ENCODE peak calls at places on chromosomes 13 and 19, in ten cellular contexts. U is PC-9, K is hepatocyte, E is PC-3, D is MM.1S, J is GM23248, X is HCT116, F is GM23338, B is OCI-LY7, L is SK-N-SH. S is an unnamed sample. For H3K4me1 and H3K9me2, the result is how much of the 10 kb centered on the place peaks cover.

GRCh38 chr13:69683921-69684663 is 423.5 kb upstream of the ATXN8OS start:
- DNase-seq in J (no peak), B (no peak), F (no peak), D (peak), X (no peak), U (no peak), L (no peak), K (peak), E (no peak), S (no peak)

GRCh38 chr19:58407658-58408151 is 744 bp upstream of the ZNF584 start:
- DNase-seq in U (no peak), L (no peak), K (peak), D (no peak), X (no peak), B (no peak), E (no peak), F (peak), J (peak), S (no peak)

GRCh38 chr19:48271531-48272151 is 1.8 kb downstream of the ZNF114 start:
- DNase-seq in D (no peak), E (peak), B (peak), L (peak), U (peak), K (peak), J (peak), F (peak), X (no peak), S (no peak)

GRCh38 chr19:17076539-17076919 is 952 bp downstream of the MYO9B start:
- DNase-seq in U (no peak), F (peak), D (no peak), E (peak), B (peak), X (no peak), L (no peak), J (peak), K (no peak), S (peak)

GRCh38 chr13:94246495-94246894 is 233.0 kb downstream of the DCT start:
- DNase-seq in E (no peak), K (no peak), J (no peak), F (no peak), D (no peak), B (no peak), U (no peak), X (no peak), L (no peak), S (no peak)

GRCh38 chr13:43484432-43485225 is 302.1 kb downstream of the ENOX1 start:
- DNase-seq in U (no peak), E (no peak), F (no peak), X (no peak), K (no peak), J (no peak), D (no peak), B (no peak), L (no peak), S (no peak)

GRCh38 chr19:6865849-6866248 is 21.5 kb upstream of the ADGRE1 start:
- DNase-seq in D (no peak), L (no peak), B (no peak), F (no peak), J (no peak), X (no peak), E (no peak), K (no peak), U (no peak), S (no peak)

GRCh38 chr13:44927953-44928352 is 61.3 kb downstream of the NUFIP1 start:
- DNase-seq in X (no peak), B (no peak), J (no peak), U (no peak), E (no peak), K (peak), D (no peak), L (no peak), F (no peak), S (no peak)

DNA sequence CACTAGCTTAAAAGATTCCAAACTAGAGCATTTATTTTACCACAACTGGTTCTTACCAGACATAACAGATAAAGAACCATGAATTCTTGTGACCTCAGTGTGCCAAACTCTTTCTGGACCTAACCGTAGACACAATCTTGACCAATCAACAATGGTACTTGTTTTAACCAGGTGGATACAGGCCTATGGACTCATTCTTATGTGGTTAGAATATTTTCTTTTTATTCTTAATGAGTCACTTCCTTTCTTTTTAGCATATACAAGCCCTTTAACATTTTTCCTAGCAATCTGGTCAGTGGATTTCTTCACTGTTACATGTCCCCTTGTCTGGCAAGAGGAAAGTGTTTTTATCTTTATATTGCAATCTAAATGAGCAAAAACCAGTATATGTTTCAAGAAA is 792.1 kb upstream of the SPRY2 start:
- DNase-seq in K (no peak), J (no peak), B (no peak), F (no peak), L (no peak), E (peak), D (no peak), U (no peak), X (no peak), S (no peak)
- H3K4me2 ChIP-seq in K (no peak), J (no peak), B (no peak), F (no peak), L (no peak), E (no peak), D (no peak), U (no peak), X (no peak), S (no peak)

GRCh38 chr19:16076958-16077611 is 790 bp downstream of the TPM4 start:
- DNase-seq in K (peak), F (peak), X (no peak), E (no peak), L (peak), J (peak), D (peak), U (no peak), B (peak), S (peak)

GRCh38 chr19:16078311-16078758 is 2.0 kb downstream of the TPM4 start:
- DNase-seq in F (no peak), D (peak), K (no peak), U (no peak), X (no peak), J (peak), L (no peak), B (peak), E (peak), S (peak)

GRCh38 chr19:16074488-16075365 is 1.6 kb upstream of the TPM4 start:
- DNase-seq in K (no peak), J (no peak), U (no peak), E (no peak), B (no peak), F (no peak), X (no peak), D (no peak), L (no peak), S (no peak)

GRCh38 chr19:16075430-16076153 is 703 bp upstream of the TPM4 start:
- DNase-seq in F (no peak), U (no peak), E (no peak), B (no peak), J (no peak), X (no peak), K (no peak), D (no peak), L (no peak), S (no peak)

GRCh38 chr19:16076154-16076957 is at the start of gene TPM4:
- DNase-seq in U (peak), E (no peak), K (peak), J (peak), D (peak), L (peak), X (peak), F (peak), B (peak), S (peak)
- H3K4me1 ChIP-seq in U (under half), E (under half), K (under half), J (under half), D (under half), L (under half), X (under half), F (under half), B (half or more), S (under half)

GRCh38 chr13:63414247-63414646 is 1998.6 kb upstream of the PCDH20 start:
- DNase-seq in J (no peak), U (no peak), E (no peak), K (no peak), L (no peak), B (no peak), D (no peak), F (no peak), X (no peak), S (no peak)
- H3K9me2 ChIP-seq in J (under half), U (under half), E (under half), K (under half), L (under half), B (under half), D (under half), F (under half), X (under half), S (under half)

GRCh38 chr19:39150235-39150634 is 24.6 kb downstream of the PAK4 start:
- DNase-seq in D (no peak), U (no peak), K (no peak), X (no peak), E (no peak), L (no peak), B (no peak), F (no peak), J (no peak), S (no peak)

GRCh38 chr19:39148939-39149529 is 23.4 kb downstream of the PAK4 start:
- DNase-seq in E (no peak), D (no peak), F (no peak), J (no peak), X (no peak), B (no peak), U (no peak), L (no peak), K (no peak), S (no peak)

GRCh38 chr19:39150807-39151206 is 25.2 kb downstream of the PAK4 start:
- DNase-seq in K (no peak), D (no peak), E (no peak), U (no peak), F (no peak), J (no peak), L (no peak), B (no peak), X (no peak), S (no peak)

GRCh38 chr19:39152066-39152465 is 26.5 kb downstream of the PAK4 start:
- DNase-seq in X (no peak), D (no peak), J (peak), E (no peak), F (no peak), U (no peak), L (no peak), K (no peak), B (no peak), S (no peak)

GRCh38 chr19:39151209-39151608 is 25.6 kb downstream of the PAK4 start:
- DNase-seq in E (no peak), X (no peak), J (no peak), U (no peak), L (no peak), F (no peak), K (no peak), B (no peak), D (no peak), S (no peak)
- H3K4me2 ChIP-seq in E (no peak), X (no peak), J (no peak), U (no peak), L (no peak), F (no peak), K (no peak), B (no peak), D (no peak), S (no peak)

GRCh38 chr19:18430417-18431144 is 7.4 kb downstream of the ISYNA1 start:
- DNase-seq in J (no peak), D (no peak), F (no peak), B (no peak), E (no peak), L (no peak), U (no peak), K (no peak), X (no peak), S (no peak)

GRCh38 chr19:18429717-18430416 is 8.1 kb downstream of the ISYNA1 start:
- DNase-seq in E (no peak), X (no peak), K (no peak), B (no peak), D (no peak), U (no peak), L (no peak), F (no peak), J (no peak), S (peak)

GRCh38 chr19:18428173-18428836 is 9.1 kb downstream of the SSBP4 start:
- DNase-seq in F (no peak), B (no peak), D (no peak), J (no peak), X (no peak), L (no peak), U (no peak), E (no peak), K (no peak), S (no peak)

GRCh38 chr19:18427752-18428131 is 8.5 kb downstream of the SSBP4 start:
- DNase-seq in J (no peak), B (no peak), X (no peak), D (no peak), K (no peak), F (no peak), E (no peak), L (no peak), U (no peak), S (no peak)

GRCh38 chr19:18428837-18429674 is 8.9 kb downstream of the ISYNA1 start:
- DNase-seq in J (peak), F (peak), B (peak), D (peak), E (no peak), K (peak), L (peak), U (no peak), X (no peak), S (peak)
- H3K4me1 ChIP-seq in J (under half), F (under half), B (half or more), D (under half), E (under half), K (under half), L (under half), U (under half), X (under half), S (under half)

DNA sequence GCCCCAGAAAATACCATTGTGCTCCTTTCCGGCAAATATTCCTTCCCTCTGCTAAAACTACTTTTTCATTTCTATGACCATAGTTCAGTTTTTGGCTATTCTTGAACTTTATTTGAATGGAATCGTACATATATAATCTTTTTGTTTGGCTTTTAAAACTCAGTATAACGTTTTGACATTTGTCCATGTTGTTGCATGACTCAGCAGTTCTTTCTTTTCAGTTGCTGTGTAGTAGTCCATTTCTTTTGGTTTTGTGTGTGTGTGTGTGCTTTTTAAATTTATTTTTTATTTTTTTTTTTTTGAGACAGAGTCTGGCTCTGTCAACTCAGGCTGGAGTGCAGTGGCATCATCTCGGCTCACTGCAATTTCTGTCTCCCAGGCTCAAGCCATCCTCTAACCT is 35.0 kb downstream of the ITM2B start:
- DNase-seq in B (no peak), X (no peak), D (no peak), L (no peak), E (no peak), K (no peak), J (no peak), U (no peak), F (no peak), S (no peak)
- H3K9me2 ChIP-seq in B (under half), X (under half), D (under half), L (under half), E (under half), K (under half), J (under half), U (under half), F (under half), S (under half)

GRCh38 chr13:79776538-79776937 is 295.6 kb downstream of the NDFIP2 start:
- DNase-seq in K (no peak), U (no peak), E (peak), L (no peak), J (peak), F (no peak), B (no peak), D (no peak), X (no peak), S (no peak)

GRCh38 chr13:79772811-79773210 is 291.9 kb downstream of the NDFIP2 start:
- DNase-seq in K (no peak), L (no peak), J (peak), X (no peak), F (no peak), D (no peak), E (no peak), B (no peak), U (no peak), S (no peak)

GRCh38 chr13:79779061-79779460 is 298.1 kb downstream of the NDFIP2 start:
- DNase-seq in X (no peak), E (no peak), K (no peak), D (no peak), B (no peak), J (no peak), U (no peak), F (no peak), L (no peak), S (no peak)

GRCh38 chr13:79777504-79777903 is 296.5 kb downstream of the NDFIP2 start:
- DNase-seq in E (no peak), U (no peak), D (no peak), J (no peak), L (no peak), K (no peak), X (no peak), F (no peak), B (no peak), S (no peak)

DNA sequence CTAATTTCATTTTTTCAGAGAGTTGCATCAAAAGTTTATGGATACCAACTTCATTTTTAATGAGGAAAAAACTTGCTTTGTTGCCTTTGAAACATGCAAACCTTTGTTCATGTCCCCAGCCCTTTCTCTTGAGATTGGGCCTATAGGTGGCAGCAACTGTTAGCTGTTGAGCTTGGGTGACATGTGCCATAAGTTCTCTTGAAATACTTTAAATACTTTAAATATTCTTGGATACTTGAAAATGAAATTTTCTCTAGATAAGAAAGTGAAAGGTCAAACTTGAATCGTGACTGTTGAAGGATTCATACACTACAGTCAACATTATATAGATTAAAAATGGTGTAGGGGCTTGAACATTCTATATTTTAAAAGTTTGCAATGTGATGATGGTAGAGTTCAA is 294.9 kb downstream of the NDFIP2 start:
- DNase-seq in L (no peak), J (peak), U (peak), K (peak), B (no peak), E (peak), D (peak), F (peak), X (peak), S (peak)
- H3K4me2 ChIP-seq in L (no peak), J (peak), U (peak), K (peak), B (no peak), E (peak), D (no peak), F (no peak), X (no peak), S (no peak)

GRCh38 chr13:48486362-48486761 is 46.5 kb downstream of the RCBTB2 start:
- DNase-seq in J (no peak), X (no peak), K (no peak), E (no peak), B (no peak), D (no peak), F (no peak), L (no peak), U (no peak), S (peak)
- H3K4me1 ChIP-seq in J (under half), X (under half), K (under half), E (under half), B (under half), D (under half), F (under half), L (under half), U (under half), S (under half)